ENCODE peak calls at places on chromosomes 4 and X, in four cellular contexts. B is naive thymus-derived CD4-positive, alpha-beta T cell; Q is left ventricle myocardium inferior; M is uterus. Y is an unnamed sample.

GRCh38 chr4:56134272-56134671 is 185.5 kb downstream of the CEP135 start:
- DNase-seq in B (no peak), Q (peak), M (no peak), Y (no peak)

GRCh38 chrX:20530319-20530979 is 263.7 kb upstream of the RPS6KA3 start:
- DNase-seq in B (peak), Q (no peak), M (peak), Y (no peak)

GRCh38 chr4:144611850-144612249 is 34.1 kb upstream of the HHIP start:
- DNase-seq in B (no peak), Q (no peak), M (no peak), Y (no peak)

GRCh38 chrX:119190251-119190651 is 45.8 kb upstream of the PGRMC1 start:
- DNase-seq in B (no peak), Q (peak), M (no peak), Y (no peak)

GRCh38 chr4:56575820-56576429 is 70.3 kb downstream of the ARL9 start:
- DNase-seq in B (no peak), Q (no peak), M (no peak), Y (no peak)

GRCh38 chr4:102598759-102599379 is 97.7 kb downstream of the NFKB1 start:
- DNase-seq in B (no peak), Q (no peak), M (no peak), Y (no peak)

GRCh38 chr4:80185787-80186548 is 11.3 kb upstream of the PRDM8 start:
- DNase-seq in B (no peak), Q (no peak), M (no peak), Y (no peak)

GRCh38 chrX:38175140-38175539 is 45.5 kb downstream of the SRPX start:
- DNase-seq in B (no peak), Q (no peak), M (no peak), Y (peak)

GRCh38 chrX:102658551-102658950 is 7.3 kb downstream of the GPRASP1 start:
- DNase-seq in B (no peak), Q (no peak), M (no peak), Y (no peak)

GRCh38 chr4:76305033-76305687 is 1.4 kb upstream of the STBD1 start:
- DNase-seq in B (no peak), Q (no peak), M (no peak), Y (no peak)

GRCh38 chr4:87527446-87528240 is 1.5 kb downstream of the SPARCL1 start:
- DNase-seq in B (no peak), Q (peak), M (peak), Y (no peak)

GRCh38 chr4:103915224-103915869 is 195.6 kb upstream of the TACR3 start:
- DNase-seq in B (no peak), Q (no peak), M (no peak), Y (no peak)

DNA sequence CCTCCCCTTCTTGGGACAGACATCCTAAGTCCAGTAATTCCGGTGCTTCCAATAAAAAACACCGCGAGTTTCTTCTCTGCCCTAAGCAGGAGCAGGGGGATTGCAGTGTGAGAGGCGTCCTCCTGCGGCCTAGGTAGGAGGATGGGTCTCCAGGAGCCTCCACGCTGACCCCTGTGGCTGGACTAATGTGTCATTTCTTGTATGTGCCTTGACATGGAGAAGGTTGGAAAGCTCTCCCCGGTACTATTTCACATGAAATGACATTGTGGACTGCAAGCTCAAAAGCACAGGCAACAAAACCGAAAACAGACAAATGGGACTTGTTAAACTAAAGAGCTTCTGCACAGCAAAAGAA is 66.6 kb upstream of the ENPP6 start:
- DNase-seq in B (no peak), Q (no peak), M (no peak), Y (no peak)
- H3K4me3 ChIP-seq in B (no peak), Q (peak), M (no peak), Y (no peak)

DNA sequence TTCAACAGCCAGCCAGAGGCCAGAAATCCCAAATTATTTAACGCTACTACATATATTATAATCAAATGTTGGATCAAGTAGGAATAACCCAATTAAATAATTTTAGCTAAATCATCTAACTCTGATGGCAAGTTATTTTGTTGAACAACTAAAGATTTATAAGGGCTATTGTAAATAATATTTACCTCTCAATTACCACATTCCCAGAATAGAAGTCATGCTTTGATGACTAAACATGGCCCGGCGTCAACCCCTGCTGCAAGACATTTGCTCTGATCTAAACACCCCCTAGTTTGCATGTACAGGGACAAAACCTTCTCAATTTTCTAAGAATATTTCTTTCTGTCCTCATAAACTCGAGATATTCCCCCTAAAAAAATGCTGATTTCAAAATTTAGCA is 14.2 kb downstream of the VEGFC start:
- DNase-seq in B (no peak), Q (no peak), M (no peak), Y (no peak)
- H3K4me3 ChIP-seq in B (no peak), Q (no peak), M (no peak), Y (no peak)

GRCh38 chr4:164383187-164384181 is 370.4 kb upstream of the SMIM31 start:
- DNase-seq in B (no peak), Q (no peak), M (peak), Y (peak)
- H3K4me3 ChIP-seq in B (no peak), Q (peak), M (peak), Y (no peak)

GRCh38 chrX:3520458-3520857 is 174.0 kb upstream of the MXRA5 start:
- DNase-seq in B (no peak), Q (no peak), M (no peak), Y (no peak)

GRCh38 chrX:3516051-3516541 is 169.6 kb upstream of the MXRA5 start:
- DNase-seq in B (no peak), Q (no peak), M (no peak), Y (no peak)

GRCh38 chrX:3522016-3522690 is 175.7 kb upstream of the MXRA5 start:
- DNase-seq in B (no peak), Q (no peak), M (no peak), Y (no peak)

GRCh38 chrX:3520987-3521875 is 174.8 kb upstream of the MXRA5 start:
- DNase-seq in B (no peak), Q (no peak), M (no peak), Y (no peak)

GRCh38 chrX:3518870-3519269 is 172.4 kb upstream of the MXRA5 start:
- DNase-seq in B (no peak), Q (peak), M (peak), Y (peak)
- H3K4me3 ChIP-seq in B (no peak), Q (no peak), M (no peak), Y (no peak)

Y was measured in mucosa of descending colon.